ENCODE peak calls at places on chromosomes 11 and 22, in seven cellular contexts. M is fibroblast of pulmonary artery; R is ureter; S is RWPE2; A is fibroblast of lung; V is activated CD4-positive, alpha-beta T cell treated with anti-CD3 and anti-CD28 coated beads, Interleukin-2, amount 50 U/mL, for 1 hour; C is RPMI7951. J is an unnamed sample.
A peak's percentile ranks its signal among the peaks of the same experiment; 100 is the strongest.

GRCh38 chr22:24529898-24530297 is 25.0 kb downstream of the GUCD1 start:
- DNase-seq in M (no peak), R (no peak), S (no peak), A (no peak), V (no peak), C (no peak), J (no peak)

GRCh38 chr11:125513705-125514265 is 17.7 kb upstream of the FEZ1 start:
- DNase-seq in M (no peak), R (no peak), S (no peak), A (no peak), V (no peak), C (no peak), J (no peak)

GRCh38 chr11:29448246-29448877 is 568.5 kb downstream of the KCNA4 start:
- DNase-seq in M (peak; percentile 75), R (no peak), S (no peak), A (peak; percentile 5), V (no peak), C (no peak), J (peak; percentile 4)

GRCh38 chr22:31148953-31149627 is 8.8 kb upstream of the PLA2G3 start:
- DNase-seq in M (peak; percentile 90), R (peak; percentile 83), S (no peak), A (peak; percentile 88), V (peak; percentile 18), C (peak; percentile 64), J (peak; percentile 63)

GRCh38 chr11:10289765-10290420 is 4.1 kb downstream of the SBF2 start:
- DNase-seq in M (no peak), R (no peak), S (no peak), A (no peak), V (no peak), C (no peak), J (no peak)

GRCh38 chr11:102630598-102631448 is 5.7 kb upstream of the MMP20 start:
- DNase-seq in M (no peak), R (no peak), S (no peak), A (peak; percentile 41), V (no peak), C (no peak), J (no peak)

GRCh38 chr11:119832536-119832935 is 103.5 kb upstream of the NECTIN1 start:
- DNase-seq in M (no peak), R (peak; percentile 72), S (no peak), A (no peak), V (no peak), C (peak; percentile 46), J (peak; percentile 40)

GRCh38 chr11:46635557-46636139 is 18.3 kb downstream of the ATG13 start:
- DNase-seq in M (no peak), R (no peak), S (no peak), A (no peak), V (no peak), C (no peak), J (no peak)

GRCh38 chr11:68074584-68075352 is 35.9 kb downstream of the TCIRG1 start:
- DNase-seq in M (no peak), R (peak; percentile 10), S (no peak), A (no peak), V (no peak), C (no peak), J (no peak)

GRCh38 chr11:129247129-129247528 is 55.0 kb upstream of the ARHGAP32 start:
- DNase-seq in M (no peak), R (no peak), S (no peak), A (no peak), V (no peak), C (peak; percentile 82), J (peak; percentile 40)

GRCh38 chr22:50228366-50228765 is 16.5 kb downstream of the TUBGCP6 start:
- DNase-seq in M (no peak), R (no peak), S (no peak), A (no peak), V (no peak), C (no peak), J (no peak)

GRCh38 chr11:63920126-63920869 is 3.3 kb upstream of the RCOR2 start:
- DNase-seq in M (peak; percentile 20), R (peak; percentile 80), S (no peak), A (peak; percentile 25), V (no peak), C (no peak), J (no peak)

GRCh38 chr11:121669422-121669821 is 216.7 kb upstream of the SORL1-AS1 start:
- DNase-seq in M (no peak), R (no peak), S (no peak), A (no peak), V (no peak), C (no peak), J (no peak)

GRCh38 chr22:21928048-21928447 is 24.6 kb downstream of the PPM1F start:
- DNase-seq in M (no peak), R (no peak), S (no peak), A (no peak), V (no peak), C (no peak), J (no peak)